ENCODE peak calls at places on chromosomes 5 and 9, in eight cellular contexts. K is AG09319; F is CD8-positive, alpha-beta T cell; T is natural killer cell; C is Peyer's patch; S is bronchial epithelial cell; J is kidney; M is neural crest cell. H is an unnamed sample.
A peak's percentile ranks its signal among the peaks of the same experiment; 100 is the strongest.

GRCh38 chr5:138095100-138095907 is 11.5 kb downstream of the WNT8A start:
- DNase-seq in K (no peak), C (no peak), S (no peak), M (no peak), J (no peak), T (no peak), F (no peak), H (no peak)

GRCh38 chr5:163915481-163915961 is 410.1 kb downstream of the MAT2B start:
- DNase-seq in S (peak; percentile 5), C (peak; percentile 74), T (no peak), J (peak; percentile 61), M (no peak), K (no peak), F (no peak), H (no peak)

GRCh38 chr5:17151686-17152085 is 65.7 kb upstream of the BASP1 start:
- DNase-seq in K (no peak), C (no peak), M (no peak), T (no peak), F (no peak), J (no peak), S (no peak), H (no peak)

GRCh38 chr9:107246259-107247254 is 36.5 kb upstream of the RAD23B start:
- DNase-seq in S (no peak), T (no peak), M (no peak), F (no peak), J (no peak), C (no peak), K (no peak), H (no peak)

GRCh38 chr9:135602789-135603481 is 36.4 kb downstream of the GLT6D1 start:
- DNase-seq in C (peak; percentile 28), T (peak; percentile 48), K (no peak), S (peak; percentile 15), J (no peak), F (peak; percentile 58), M (peak; percentile 58), H (peak; percentile 62)

GRCh38 chr9:129644902-129645301 is 3.0 kb upstream of the ASB6 start:
- DNase-seq in M (no peak), J (no peak), C (no peak), F (no peak), S (no peak), T (no peak), K (no peak), H (no peak)

GRCh38 chr5:82259172-82259800 is 18.9 kb downstream of the RPS23 start:
- DNase-seq in J (no peak), C (no peak), T (no peak), F (no peak), K (no peak), S (peak; percentile 40), M (no peak), H (no peak)

GRCh38 chr5:134422791-134423365 is 11.2 kb upstream of the CDKN2AIPNL start:
- DNase-seq in C (no peak), K (no peak), S (no peak), T (no peak), J (no peak), F (no peak), M (no peak), H (no peak)

GRCh38 chr9:95764920-95765319 is 110.6 kb upstream of the ERCC6L2 start:
- DNase-seq in J (no peak), C (no peak), K (no peak), F (no peak), S (peak; percentile 63), T (no peak), M (no peak), H (no peak)

GRCh38 chr5:102483736-102484135 is 15.1 kb downstream of the SLCO6A1 start:
- DNase-seq in C (no peak), J (no peak), S (peak; percentile 27), F (no peak), M (no peak), K (no peak), T (no peak), H (no peak)

GRCh38 chr9:137506274-137506673 is 43.9 kb downstream of the PNPLA7 start:
- DNase-seq in J (peak; percentile 75), F (no peak), K (no peak), T (no peak), M (no peak), S (no peak), C (no peak), H (no peak)

GRCh38 chr5:14676320-14676719 is 11.8 kb downstream of the OTULIN start:
- DNase-seq in F (peak; percentile 36), T (peak; percentile 28), C (no peak), M (no peak), K (no peak), J (no peak), S (peak; percentile 93), H (no peak)

GRCh38 chr9:99037768-99038167 is 67.1 kb upstream of the TGFBR1 start:
- DNase-seq in F (no peak), C (no peak), S (no peak), K (peak; percentile 32), J (no peak), T (no peak), M (no peak), H (no peak)

GRCh38 chr9:131545003-131545785 is at the start of gene PRRT1B:
- DNase-seq in F (no peak), J (peak; percentile 92), K (no peak), M (no peak), T (no peak), S (no peak), C (no peak), H (no peak)

GRCh38 chr9:38445154-38446043 is 21.1 kb upstream of the IGFBPL1 start:
- DNase-seq in C (no peak), K (no peak), M (no peak), F (no peak), T (no peak), S (no peak), J (no peak), H (no peak)

GRCh38 chr5:159915913-159916840 is at the start of gene ADRA1B:
- DNase-seq in C (no peak), S (no peak), M (peak; percentile 67), K (no peak), J (peak; percentile 92), T (peak; percentile 28), F (peak; percentile 37), H (peak; percentile 84)

GRCh38 chr9:87557996-87558395 is 60.3 kb downstream of the DAPK1 start:
- DNase-seq in K (no peak), J (no peak), T (no peak), C (no peak), S (no peak), M (no peak), F (no peak), H (no peak)

GRCh38 chr5:178436326-178436940 is 153.8 kb downstream of the COL23A1 start:
- DNase-seq in S (no peak), K (no peak), T (no peak), J (no peak), M (no peak), F (no peak), C (peak; percentile 9), H (no peak)

DNA sequence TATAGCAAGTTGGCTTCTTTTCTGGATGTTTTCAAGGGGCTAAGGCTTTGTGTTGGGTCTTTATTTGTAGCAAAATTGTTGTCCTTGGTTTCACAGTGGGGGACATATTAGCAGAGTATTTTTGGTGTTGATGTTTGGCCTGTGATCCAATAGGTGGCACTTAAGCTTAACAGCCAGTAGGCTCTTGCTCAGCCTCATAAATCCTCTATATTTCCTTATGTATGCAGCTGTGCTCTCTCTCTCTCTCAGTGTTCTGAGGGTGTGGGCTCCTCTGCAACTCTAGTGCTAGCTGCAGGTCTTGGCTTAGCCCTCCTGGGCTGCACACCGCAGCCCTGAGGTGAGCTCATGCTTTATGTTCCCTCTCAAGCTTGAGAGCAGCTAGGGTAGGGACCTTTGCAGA is 195.0 kb upstream of the GHR start:
- DNase-seq in M (no peak), T (no peak), K (no peak), C (no peak), J (no peak), F (no peak), S (peak; percentile 7), H (no peak)
- TF ChIP-seq CTCF in M (no peak), T (no peak), K (no peak), C (no peak), J (no peak), F (no peak), S (peak; percentile 7), H (no peak)

DNA sequence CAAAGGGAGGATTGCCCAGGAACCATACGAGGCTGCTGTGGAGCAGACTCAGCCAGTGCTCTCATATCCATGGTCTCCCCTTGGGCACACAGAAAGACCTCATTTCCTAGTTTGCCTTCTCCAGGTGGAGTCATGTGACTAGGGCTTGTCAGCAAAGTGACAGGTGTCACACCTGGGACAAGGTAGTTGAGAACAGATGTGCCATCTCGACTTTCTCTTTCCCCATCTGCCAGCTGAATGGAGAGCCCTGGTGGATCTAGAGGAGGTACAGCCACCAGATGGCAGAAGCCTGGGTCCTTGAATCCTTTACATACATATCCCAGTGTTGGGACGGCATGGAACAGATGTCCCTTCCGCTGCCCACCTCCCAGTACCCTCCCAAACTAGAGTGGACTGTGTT is 42.9 kb upstream of the ALDOB start:
- DNase-seq in S (no peak), C (no peak), F (no peak), K (no peak), J (no peak), T (no peak), M (no peak), H (no peak)
- TF ChIP-seq CTCF in S (peak; percentile 27), C (peak; percentile 27), F (no peak), K (no peak), J (no peak), T (no peak), M (no peak), H (no peak)

DNA sequence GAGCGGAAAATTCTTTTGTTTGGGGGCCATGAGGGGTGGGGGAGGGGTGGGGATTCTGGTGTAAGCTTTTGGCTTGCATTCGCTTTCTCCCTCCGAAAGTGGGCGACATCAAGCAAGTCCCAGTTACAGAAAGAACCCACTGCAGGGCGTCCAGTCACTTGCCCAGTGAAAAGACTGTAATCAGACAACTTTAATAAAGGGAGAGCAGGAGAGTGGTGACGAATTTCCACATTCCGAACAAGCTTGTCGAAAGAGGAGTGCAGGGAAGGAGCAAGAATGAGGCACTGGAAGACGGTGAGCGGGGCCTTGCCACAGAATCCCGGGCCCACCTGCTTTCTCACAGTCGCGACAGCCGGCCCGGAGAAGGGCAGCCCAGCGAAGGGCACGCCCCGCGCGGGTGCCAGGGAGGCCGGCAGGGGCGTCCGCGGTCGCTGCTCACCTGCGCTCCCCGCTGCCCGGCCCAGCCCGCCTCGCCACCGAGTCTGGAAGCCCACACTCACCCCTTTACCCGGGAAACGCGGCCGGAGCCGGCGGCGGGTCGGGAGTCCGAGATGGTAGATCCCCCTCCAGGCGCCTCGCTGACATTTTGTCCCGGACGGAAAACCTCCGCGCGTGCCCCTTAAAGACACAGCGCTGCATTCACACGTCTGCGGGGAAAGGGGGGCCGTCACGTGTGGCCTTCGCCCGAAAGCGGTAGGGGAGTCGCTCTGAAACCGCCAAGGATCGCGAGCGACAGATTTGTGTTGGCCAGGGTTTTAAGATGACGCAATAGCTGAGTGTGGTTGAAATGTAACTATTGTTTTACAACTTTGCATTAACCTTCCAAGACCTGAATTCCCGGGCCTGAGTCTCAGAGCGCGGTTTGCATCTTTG is at the start of gene ZBED3:
- DNase-seq in J (peak; percentile 93), S (peak; percentile 49), T (peak; percentile 62), K (no peak), F (peak; percentile 68), C (peak; percentile 66), M (peak; percentile 54), H (peak; percentile 48)
- TF ChIP-seq CTCF in J (no peak), S (peak; percentile 30), T (peak; percentile 26), K (peak; percentile 21), F (peak; percentile 31), C (peak; percentile 31), M (peak; percentile 46), H (peak; percentile 29)

DNA sequence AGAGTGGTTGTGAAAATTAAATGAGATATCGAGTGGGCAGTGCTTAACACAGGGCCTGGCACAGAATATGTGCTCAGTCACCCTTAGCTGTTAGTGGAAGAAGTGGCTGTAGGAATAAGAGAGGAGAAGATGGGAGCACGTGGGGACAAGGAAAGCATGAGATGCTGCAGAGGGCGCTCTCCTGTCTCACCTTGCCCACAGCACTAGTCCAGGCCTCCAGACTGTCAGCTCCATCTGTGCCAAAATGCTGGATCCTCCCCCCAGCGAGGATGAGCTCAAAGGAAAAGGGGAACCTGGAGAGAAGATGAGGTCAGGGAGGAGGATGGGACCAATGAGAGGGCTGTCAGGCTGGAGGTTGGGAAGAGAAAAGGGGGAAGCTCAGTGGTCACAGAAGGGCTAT is 12.5 kb downstream of the ARAP3 start:
- DNase-seq in C (no peak), T (no peak), K (no peak), J (no peak), S (no peak), F (no peak), M (no peak), H (no peak)
- TF ChIP-seq CTCF in C (no peak), T (no peak), K (no peak), J (no peak), S (no peak), F (no peak), M (no peak), H (no peak)

H was measured in D721Med.